ENCODE peak calls at places on chromosome 3, in eight cellular contexts. E is heart left ventricle, N is mammary epithelial cell, L is body of pancreas, J is HFF-Myc, M is AG09309, S is skeletal muscle cell, F is HepG2. C is an unnamed sample.

GRCh38 chr3:106457278-106458210 is 588.7 kb upstream of the CBLB start:
- DNase-seq in E (no peak), N (peak), L (no peak), J (peak), M (peak), S (peak), F (no peak), C (peak)

GRCh38 chr3:142056656-142057330 is 92.6 kb downstream of the TFDP2 start:
- DNase-seq in E (no peak), N (no peak), L (no peak), J (no peak), M (no peak), S (peak), F (no peak), C (no peak)

GRCh38 chr3:9402410-9403228 is 5.2 kb downstream of the SETD5 start:
- DNase-seq in E (no peak), N (no peak), L (peak), J (no peak), M (no peak), S (no peak), F (peak), C (peak)

GRCh38 chr3:12415014-12415653 is 69.1 kb upstream of the TSEN2 start:
- DNase-seq in E (no peak), N (no peak), L (no peak), J (no peak), M (no peak), S (no peak), F (no peak), C (no peak)

GRCh38 chr3:78728406-78729145 is 1039.2 kb downstream of the ROBO1 start:
- DNase-seq in E (peak), N (peak), L (peak), J (peak), M (no peak), S (peak), F (no peak), C (peak)

GRCh38 chr3:28036599-28037575 is 204.5 kb upstream of the CMC1 start:
- DNase-seq in E (no peak), N (no peak), L (no peak), J (no peak), M (no peak), S (no peak), F (no peak), C (no peak)

GRCh38 chr3:46059432-46059831 is 32.1 kb upstream of the XCR1 start:
- DNase-seq in E (no peak), N (no peak), L (no peak), J (no peak), M (no peak), S (no peak), F (no peak), C (no peak)

GRCh38 chr3:110526732-110527727 is 544.6 kb upstream of the NECTIN3 start:
- DNase-seq in E (no peak), N (peak), L (no peak), J (peak), M (peak), S (peak), F (no peak), C (peak)

GRCh38 chr3:15576475-15576874 is 24.9 kb downstream of the HACL1 start:
- DNase-seq in E (no peak), N (no peak), L (no peak), J (no peak), M (no peak), S (no peak), F (no peak), C (no peak)

GRCh38 chr3:14768881-14769280 is 49.9 kb upstream of the FGD5 start:
- DNase-seq in E (no peak), N (no peak), L (no peak), J (no peak), M (no peak), S (no peak), F (no peak), C (no peak)

GRCh38 chr3:168121175-168121853 is 25.6 kb upstream of the GOLIM4 start:
- DNase-seq in E (peak), N (no peak), L (no peak), J (no peak), M (no peak), S (no peak), F (no peak), C (peak)

GRCh38 chr3:57597973-57598351 is 818 bp upstream of the ARF4 start:
- DNase-seq in E (no peak), N (no peak), L (no peak), J (no peak), M (no peak), S (peak), F (no peak), C (no peak)

GRCh38 chr3:110314512-110315114 is 757.0 kb upstream of the NECTIN3 start:
- DNase-seq in E (peak), N (peak), L (peak), J (peak), M (no peak), S (no peak), F (peak), C (peak)

GRCh38 chr3:171622126-171622525 is 161.9 kb upstream of the TNIK start:
- DNase-seq in E (no peak), N (no peak), L (no peak), J (no peak), M (no peak), S (no peak), F (no peak), C (no peak)

GRCh38 chr3:53161820-53162671 is 1.0 kb downstream of the PRKCD start:
- DNase-seq in E (peak), N (peak), L (peak), J (no peak), M (no peak), S (no peak), F (no peak), C (peak)

GRCh38 chr3:12662593-12663310 is 1.2 kb downstream of the RAF1 start:
- DNase-seq in E (peak), N (peak), L (peak), J (no peak), M (no peak), S (no peak), F (no peak), C (peak)

GRCh38 chr3:16350041-16350952 is 85.3 kb downstream of the OXNAD1 start:
- DNase-seq in E (no peak), N (peak), L (no peak), J (peak), M (peak), S (peak), F (no peak), C (peak)

GRCh38 chr3:144437989-144438388 is 466.4 kb downstream of the DIPK2A start:
- DNase-seq in E (no peak), N (no peak), L (no peak), J (no peak), M (no peak), S (no peak), F (no peak), C (no peak)

GRCh38 chr3:13352621-13353131 is 67.4 kb downstream of the NUP210 start:
- DNase-seq in E (no peak), N (peak), L (no peak), J (no peak), M (no peak), S (no peak), F (no peak), C (no peak)

GRCh38 chr3:129182390-129183180 is 1.1 kb downstream of the CNBP start:
- DNase-seq in E (no peak), N (peak), L (no peak), J (no peak), M (peak), S (no peak), F (no peak), C (peak)

GRCh38 chr3:53506110-53506762 is 11.8 kb downstream of the CACNA1D start:
- DNase-seq in E (no peak), N (no peak), L (no peak), J (no peak), M (no peak), S (no peak), F (no peak), C (no peak)

GRCh38 chr3:86830566-86830965 is 160.4 kb downstream of the VGLL3 start:
- DNase-seq in E (no peak), N (peak), L (no peak), J (no peak), M (peak), S (peak), F (no peak), C (peak)

GRCh38 chr3:100149130-100149529 is 34.8 kb upstream of the FILIP1L start:
- DNase-seq in E (no peak), N (no peak), L (no peak), J (no peak), M (no peak), S (no peak), F (no peak), C (no peak)

GRCh38 chr3:173869786-173870185 is 472.2 kb downstream of the NLGN1 start:
- DNase-seq in E (no peak), N (no peak), L (no peak), J (no peak), M (no peak), S (no peak), F (no peak), C (no peak)

GRCh38 chr3:56137406-56137805 is 330.9 kb downstream of the ERC2 start:
- DNase-seq in E (no peak), N (no peak), L (no peak), J (no peak), M (no peak), S (peak), F (no peak), C (peak)

GRCh38 chr3:89268059-89268458 is 160.6 kb downstream of the EPHA3 start:
- DNase-seq in E (no peak), N (no peak), L (no peak), J (no peak), M (no peak), S (no peak), F (no peak), C (no peak)

GRCh38 chr3:52854013-52854412 is 19.2 kb upstream of the MUSTN1 start:
- DNase-seq in E (no peak), N (no peak), L (no peak), J (no peak), M (no peak), S (no peak), F (no peak), C (no peak)

GRCh38 chr3:152786977-152787681 is 47.8 kb upstream of the P2RY1 start:
- DNase-seq in E (no peak), N (no peak), L (no peak), J (no peak), M (no peak), S (no peak), F (no peak), C (no peak)

GRCh38 chr3:118818386-118818785 is 216.3 kb downstream of the IGSF11 start:
- DNase-seq in E (no peak), N (no peak), L (no peak), J (no peak), M (peak), S (peak), F (peak), C (peak)

GRCh38 chr3:170423001-170423615 is 4.4 kb downstream of the CLDN11 start:
- DNase-seq in E (no peak), N (no peak), L (no peak), J (no peak), M (no peak), S (no peak), F (no peak), C (no peak)

GRCh38 chr3:30245805-30246622 is 360.4 kb upstream of the TGFBR2 start:
- DNase-seq in E (no peak), N (no peak), L (no peak), J (no peak), M (no peak), S (no peak), F (no peak), C (no peak)

GRCh38 chr3:174596447-174596982 is 262.6 kb upstream of the NAALADL2 start:
- DNase-seq in E (no peak), N (no peak), L (no peak), J (no peak), M (no peak), S (no peak), F (no peak), C (no peak)

GRCh38 chr3:36663666-36664291 is 100.6 kb downstream of the DCLK3 start:
- DNase-seq in E (no peak), N (peak), L (no peak), J (no peak), M (no peak), S (no peak), F (no peak), C (peak)

DNA sequence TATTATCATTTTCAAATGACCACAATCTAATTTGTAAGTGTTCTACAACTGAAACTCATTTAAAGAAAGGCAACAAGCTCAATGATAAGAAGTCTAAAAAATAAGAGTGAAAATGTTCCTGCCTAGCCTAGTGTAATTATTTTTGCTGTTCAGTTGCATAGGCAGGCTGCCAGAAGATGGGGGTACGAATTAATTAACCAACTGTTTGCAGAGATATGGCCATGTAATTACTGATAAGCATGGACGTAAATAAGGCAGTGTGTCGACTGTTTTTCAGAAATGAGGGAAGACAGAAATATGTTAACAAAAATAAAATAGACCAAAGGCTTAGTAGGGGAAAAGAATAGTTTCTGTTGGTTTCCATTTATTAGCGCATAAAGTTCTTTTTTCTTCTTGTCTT is 24.7 kb upstream of the SCAANT1 start:
- DNase-seq in E (no peak), N (no peak), L (no peak), J (no peak), M (no peak), S (no peak), F (no peak), C (no peak)
- H3K4me3 ChIP-seq in E (no peak), N (no peak), L (no peak), J (no peak), M (no peak), S (no peak), F (no peak), C (no peak)

GRCh38 chr3:115877647-115877934 is 254.3 kb downstream of the GAP43 start:
- DNase-seq in E (no peak), N (no peak), L (no peak), J (no peak), M (no peak), S (no peak), F (no peak), C (peak)
- H3K4me3 ChIP-seq in E (no peak), N (no peak), L (no peak), J (no peak), M (no peak), S (no peak), F (no peak), C (peak)

DNA sequence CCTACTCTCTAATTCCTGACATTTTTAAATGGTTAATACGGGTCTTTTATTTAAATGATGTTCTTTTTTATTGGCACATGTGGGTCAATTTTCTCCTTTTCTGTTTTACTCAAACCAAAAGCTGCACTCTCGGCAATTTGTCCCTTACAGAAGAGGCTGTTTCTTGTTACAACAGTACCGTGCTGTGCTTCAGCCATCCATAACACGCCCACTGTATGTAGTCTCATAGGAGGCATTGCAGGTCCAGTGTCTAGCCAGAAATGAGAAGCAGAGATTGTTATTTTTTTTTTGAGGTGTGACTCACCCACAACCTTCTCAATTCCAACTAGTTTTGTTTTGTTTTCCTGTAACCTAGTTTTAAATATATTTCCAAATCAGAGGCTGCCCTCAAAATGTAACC is 164.6 kb downstream of the GMNC start:
- DNase-seq in E (no peak), N (peak), L (no peak), J (peak), M (peak), S (peak), F (no peak), C (peak)
- H3K4me3 ChIP-seq in E (no peak), N (no peak), L (no peak), J (no peak), M (peak), S (peak), F (no peak), C (no peak)

DNA sequence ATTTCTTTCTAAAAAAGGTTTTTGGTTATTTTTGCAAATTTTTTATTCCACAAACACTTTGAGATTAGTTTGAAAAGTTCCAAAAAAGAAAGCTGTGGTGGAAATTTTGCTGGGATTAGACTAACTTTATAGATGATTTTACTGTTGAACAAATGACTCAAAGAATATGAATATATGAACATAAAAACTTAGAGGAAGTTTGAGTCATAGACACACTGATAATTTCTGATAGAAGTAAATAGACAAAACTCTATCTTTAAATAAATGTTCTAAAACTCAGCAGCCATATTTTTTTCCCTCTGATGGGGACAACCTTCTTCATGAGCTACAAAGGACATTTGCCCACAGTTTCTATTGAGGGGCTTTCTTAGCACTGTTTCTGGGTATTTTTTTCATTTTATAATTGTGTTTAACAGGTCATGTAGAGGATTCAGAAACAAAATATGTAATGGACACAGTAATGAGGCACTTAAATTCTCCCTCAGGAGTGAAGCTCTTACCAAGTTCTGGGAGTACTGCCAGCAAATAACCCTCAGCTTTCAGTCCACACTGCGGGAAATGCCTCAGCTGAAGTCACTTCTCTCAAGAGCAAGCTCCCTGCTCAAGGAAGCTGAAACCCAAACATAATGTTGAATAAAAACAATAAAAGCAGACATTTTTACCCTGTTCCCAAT is 157.6 kb downstream of the NFKBIZ start:
- DNase-seq in E (peak), N (peak), L (peak), J (peak), M (peak), S (peak), F (no peak), C (peak)
- H3K4me3 ChIP-seq in E (no peak), N (no peak), L (no peak), J (no peak), M (no peak), S (no peak), F (no peak), C (no peak)

DNA sequence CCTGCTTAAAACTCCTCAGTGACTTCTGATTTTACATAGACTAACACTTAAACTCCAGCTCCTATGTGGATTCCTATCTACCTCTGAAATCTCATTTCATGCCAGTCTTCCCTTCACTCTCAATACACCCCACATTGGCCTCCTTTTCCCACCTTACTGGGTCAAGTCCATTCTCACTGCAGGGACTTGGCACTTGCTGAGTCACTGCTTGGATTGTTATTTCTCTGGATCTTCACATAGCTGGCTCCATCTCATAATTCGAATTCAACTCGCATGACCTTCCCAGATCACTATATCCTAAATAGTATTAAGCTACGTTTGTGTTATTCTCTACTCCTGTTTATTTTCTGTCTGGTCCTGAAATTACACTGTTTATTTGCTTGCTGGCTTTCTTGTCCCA is 59.6 kb upstream of the FRMD4B start:
- DNase-seq in E (no peak), N (no peak), L (no peak), J (no peak), M (no peak), S (no peak), F (no peak), C (no peak)
- H3K4me3 ChIP-seq in E (no peak), N (no peak), L (no peak), J (no peak), M (no peak), S (no peak), F (no peak), C (no peak)

GRCh38 chr3:122907471-122907870 is 112.6 kb downstream of the SLC49A4 start:
- DNase-seq in E (no peak), N (no peak), L (no peak), J (no peak), M (no peak), S (no peak), F (no peak), C (no peak)
- H3K4me3 ChIP-seq in E (no peak), N (no peak), L (no peak), J (no peak), M (no peak), S (no peak), F (no peak), C (no peak)

GRCh38 chr3:42589382-42590109 is 1.1 kb upstream of the SS18L2 start:
- DNase-seq in E (no peak), N (no peak), L (no peak), J (no peak), M (no peak), S (no peak), F (no peak), C (no peak)
- H3K4me3 ChIP-seq in E (no peak), N (peak), L (no peak), J (peak), M (no peak), S (peak), F (peak), C (no peak)

DNA sequence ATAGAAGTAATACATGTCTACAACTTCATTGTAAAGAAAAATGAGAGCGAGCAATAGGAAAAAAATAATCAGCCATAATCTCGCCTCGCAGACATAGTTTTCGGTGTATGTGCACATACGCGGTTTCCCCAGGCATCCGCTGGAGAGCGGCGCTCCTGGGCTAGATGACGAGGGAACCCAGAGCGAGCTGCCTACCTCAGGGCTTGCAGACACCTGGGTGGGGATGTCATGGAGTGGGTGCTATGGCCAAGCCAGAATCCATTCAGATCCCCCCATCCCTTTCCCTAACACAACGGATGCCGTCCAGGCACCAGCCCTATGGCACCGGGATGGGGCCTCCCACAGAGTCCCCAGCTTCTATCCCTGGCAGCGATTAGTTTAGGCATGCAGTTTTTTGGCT is 4.5 kb upstream of the CFAP100 start:
- DNase-seq in E (peak), N (no peak), L (no peak), J (no peak), M (no peak), S (no peak), F (no peak), C (no peak)
- H3K4me3 ChIP-seq in E (no peak), N (no peak), L (no peak), J (no peak), M (no peak), S (no peak), F (no peak), C (no peak)

GRCh38 chr3:71245971-71246860 is 337.3 kb downstream of the FOXP1 start:
- DNase-seq in E (no peak), N (no peak), L (no peak), J (no peak), M (no peak), S (no peak), F (peak), C (no peak)
- H3K4me3 ChIP-seq in E (no peak), N (no peak), L (no peak), J (no peak), M (no peak), S (no peak), F (peak), C (peak)

DNA sequence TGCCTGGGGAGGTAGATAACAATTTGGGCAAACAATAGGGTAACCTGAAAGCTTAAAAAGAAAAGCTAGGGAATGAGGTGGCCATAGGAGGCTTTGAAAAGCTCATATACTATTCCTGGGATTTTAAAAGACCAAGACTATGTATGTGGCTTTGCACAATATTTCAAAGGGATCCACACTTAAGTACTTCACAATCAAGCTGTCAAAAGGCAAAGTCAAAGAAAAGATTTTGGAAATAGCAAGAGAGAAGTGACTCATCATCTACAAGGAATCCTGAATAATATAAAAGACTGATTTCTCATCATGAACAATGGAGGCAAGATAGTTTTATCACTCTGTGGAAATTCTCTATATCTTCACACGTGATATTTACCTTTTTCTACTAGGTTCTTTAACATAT is 136.6 kb upstream of the PLXNA1 start:
- DNase-seq in E (no peak), N (peak), L (no peak), J (no peak), M (peak), S (peak), F (no peak), C (peak)
- H3K4me3 ChIP-seq in E (no peak), N (no peak), L (no peak), J (no peak), M (no peak), S (no peak), F (no peak), C (no peak)

C was measured in fibroblast of pulmonary artery.